ENCODE peak calls at places on chromosomes 3 and 15, in six cellular contexts. One of them, this sample, is unnamed.

GRCh38 chr15:101183226-101183925 is 68.5 kb downstream of the CHSY1 start:
- DNase-seq in adrenal gland: no peak
- DNase-seq in SJSA1: no peak
- DNase-seq in prostate gland: no peak
- DNase-seq in CD4-positive, alpha-beta memory T cell: no peak
- DNase-seq in mesendoderm: no peak
- DNase-seq in this sample: no peak

GRCh38 chr15:87287156-87287555 is 969.4 kb downstream of the NTRK3 start:
- DNase-seq in adrenal gland: no peak
- DNase-seq in SJSA1: peak
- DNase-seq in prostate gland: no peak
- DNase-seq in CD4-positive, alpha-beta memory T cell: no peak
- DNase-seq in mesendoderm: no peak
- DNase-seq in this sample: no peak

GRCh38 chr15:29904731-29905417 is 82.6 kb upstream of the TJP1 start:
- DNase-seq in adrenal gland: no peak
- DNase-seq in SJSA1: no peak
- DNase-seq in prostate gland: no peak
- DNase-seq in CD4-positive, alpha-beta memory T cell: no peak
- DNase-seq in mesendoderm: peak
- DNase-seq in this sample: no peak

GRCh38 chr15:65054333-65055200 is 9.4 kb downstream of the SLC51B start:
- DNase-seq in adrenal gland: peak
- DNase-seq in SJSA1: peak
- DNase-seq in prostate gland: peak
- DNase-seq in CD4-positive, alpha-beta memory T cell: peak
- DNase-seq in mesendoderm: peak
- DNase-seq in this sample: no peak

GRCh38 chr3:101846709-101847108 is 2.6 kb upstream of the NFKBIZ start:
- DNase-seq in adrenal gland: no peak
- DNase-seq in SJSA1: no peak
- DNase-seq in prostate gland: no peak
- DNase-seq in CD4-positive, alpha-beta memory T cell: no peak
- DNase-seq in mesendoderm: no peak
- DNase-seq in this sample: no peak

GRCh38 chr15:62752687-62753517 is 289.6 kb upstream of the TPM1 start:
- DNase-seq in adrenal gland: peak
- DNase-seq in SJSA1: no peak
- DNase-seq in prostate gland: no peak
- DNase-seq in CD4-positive, alpha-beta memory T cell: no peak
- DNase-seq in mesendoderm: no peak
- DNase-seq in this sample: no peak

GRCh38 chr3:71056327-71056726 is 527.2 kb downstream of the FOXP1 start:
- DNase-seq in adrenal gland: no peak
- DNase-seq in SJSA1: no peak
- DNase-seq in prostate gland: no peak
- DNase-seq in CD4-positive, alpha-beta memory T cell: no peak
- DNase-seq in mesendoderm: no peak
- DNase-seq in this sample: no peak

GRCh38 chr3:9817437-9817836 is 7.4 kb downstream of the TTLL3 start:
- DNase-seq in adrenal gland: no peak
- DNase-seq in SJSA1: no peak
- DNase-seq in prostate gland: no peak
- DNase-seq in CD4-positive, alpha-beta memory T cell: no peak
- DNase-seq in mesendoderm: no peak
- DNase-seq in this sample: no peak

GRCh38 chr3:135964160-135964955 is 1.2 kb upstream of the PPP2R3A start:
- DNase-seq in adrenal gland: no peak
- DNase-seq in SJSA1: no peak
- DNase-seq in prostate gland: no peak
- DNase-seq in CD4-positive, alpha-beta memory T cell: no peak
- DNase-seq in mesendoderm: no peak
- DNase-seq in this sample: no peak

GRCh38 chr3:192887047-192887446 is 30.6 kb downstream of the MB21D2 start:
- DNase-seq in adrenal gland: no peak
- DNase-seq in SJSA1: no peak
- DNase-seq in prostate gland: no peak
- DNase-seq in CD4-positive, alpha-beta memory T cell: no peak
- DNase-seq in mesendoderm: peak
- DNase-seq in this sample: no peak

GRCh38 chr15:95450413-95450812 is 880.1 kb upstream of the NR2F2 start:
- DNase-seq in adrenal gland: no peak
- DNase-seq in SJSA1: no peak
- DNase-seq in prostate gland: no peak
- DNase-seq in CD4-positive, alpha-beta memory T cell: no peak
- DNase-seq in mesendoderm: no peak
- DNase-seq in this sample: no peak

GRCh38 chr15:77753238-77753873 is 120.6 kb upstream of the LINGO1 start:
- DNase-seq in adrenal gland: peak
- DNase-seq in SJSA1: no peak
- DNase-seq in prostate gland: no peak
- DNase-seq in CD4-positive, alpha-beta memory T cell: no peak
- DNase-seq in mesendoderm: peak
- DNase-seq in this sample: no peak

GRCh38 chr3:77096966-77097890 is 57.3 kb downstream of the ROBO2 start:
- DNase-seq in adrenal gland: no peak
- DNase-seq in SJSA1: no peak
- DNase-seq in prostate gland: no peak
- DNase-seq in CD4-positive, alpha-beta memory T cell: no peak
- DNase-seq in mesendoderm: no peak
- DNase-seq in this sample: no peak

GRCh38 chr3:10594915-10595314 is 89.5 kb upstream of the ATP2B2 start:
- DNase-seq in adrenal gland: peak
- DNase-seq in SJSA1: peak
- DNase-seq in prostate gland: no peak
- DNase-seq in CD4-positive, alpha-beta memory T cell: peak
- DNase-seq in mesendoderm: peak
- DNase-seq in this sample: peak

DNA sequence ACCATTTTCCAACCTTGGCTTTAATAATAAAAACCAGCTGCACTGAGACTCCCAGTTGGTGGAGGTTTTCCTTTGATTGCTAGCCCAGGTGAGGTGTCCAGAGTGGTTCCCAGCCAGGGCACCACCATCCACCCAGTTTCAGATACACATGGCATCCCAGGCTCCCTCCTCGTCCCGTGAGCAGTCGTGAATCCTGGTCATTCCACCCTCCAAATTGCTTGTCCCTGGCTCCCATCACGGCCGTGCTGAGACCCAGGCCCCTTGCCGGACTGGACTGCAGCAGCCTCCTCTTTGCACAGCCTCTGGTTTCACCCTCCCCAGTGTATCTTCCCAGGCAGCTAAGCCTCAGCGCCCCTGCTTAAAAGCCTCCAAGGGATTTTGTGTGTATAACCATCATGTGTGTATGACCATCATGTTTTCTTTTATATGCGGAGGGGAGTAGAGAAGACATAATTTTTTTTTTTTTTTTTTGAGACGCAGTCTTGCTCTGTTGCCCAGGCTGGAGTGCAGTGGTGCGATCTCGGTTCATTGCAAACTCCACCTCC is 106.3 kb downstream of the ETFA start:
- DNase-seq in adrenal gland: no peak
- DNase-seq in SJSA1: no peak
- DNase-seq in prostate gland: no peak
- DNase-seq in CD4-positive, alpha-beta memory T cell: no peak
- DNase-seq in mesendoderm: no peak
- DNase-seq in this sample: no peak
- H3K27ac ChIP-seq in adrenal gland: no peak
- H3K27ac ChIP-seq in SJSA1: no peak
- H3K27ac ChIP-seq in prostate gland: no peak
- H3K27ac ChIP-seq in CD4-positive, alpha-beta memory T cell: no peak
- H3K27ac ChIP-seq in mesendoderm: no peak
- H3K27ac ChIP-seq in this sample: no peak

DNA sequence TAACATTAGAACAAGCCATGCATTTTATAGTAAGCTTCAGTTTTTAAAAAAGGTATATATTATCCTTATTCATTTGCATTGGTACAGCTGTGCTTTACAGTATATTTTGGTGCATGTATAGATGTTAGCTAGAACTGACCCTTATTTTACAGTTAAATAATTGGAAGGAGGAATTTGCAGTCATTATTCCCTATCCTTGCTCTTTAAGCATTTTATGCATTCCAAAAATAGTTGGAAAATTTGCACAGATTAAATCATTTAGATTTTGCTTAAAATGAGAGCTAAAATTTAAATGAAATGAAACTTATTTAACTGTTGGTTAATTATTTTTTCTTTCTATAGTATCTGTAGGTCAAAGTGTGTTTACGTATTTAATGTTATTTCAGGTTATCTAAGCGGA is 667.1 kb downstream of the NAALADL2 start:
- DNase-seq in adrenal gland: no peak
- DNase-seq in SJSA1: no peak
- DNase-seq in prostate gland: no peak
- DNase-seq in CD4-positive, alpha-beta memory T cell: no peak
- DNase-seq in mesendoderm: peak
- DNase-seq in this sample: no peak
- H3K4me3 ChIP-seq in adrenal gland: peak
- H3K4me3 ChIP-seq in SJSA1: peak
- H3K4me3 ChIP-seq in prostate gland: peak
- H3K4me3 ChIP-seq in CD4-positive, alpha-beta memory T cell: no peak
- H3K4me3 ChIP-seq in mesendoderm: no peak
- H3K4me3 ChIP-seq in this sample: no peak

GRCh38 chr3:149080699-149081091 is 5.6 kb downstream of the HLTF start:
- DNase-seq in adrenal gland: no peak
- DNase-seq in SJSA1: no peak
- DNase-seq in prostate gland: no peak
- DNase-seq in CD4-positive, alpha-beta memory T cell: no peak
- DNase-seq in mesendoderm: no peak
- DNase-seq in this sample: no peak
- H3K27ac ChIP-seq in adrenal gland: no peak
- H3K27ac ChIP-seq in SJSA1: no peak
- H3K27ac ChIP-seq in prostate gland: no peak
- H3K27ac ChIP-seq in CD4-positive, alpha-beta memory T cell: no peak
- H3K27ac ChIP-seq in mesendoderm: no peak
- H3K27ac ChIP-seq in this sample: no peak

GRCh38 chr3:156148946-156149348 is 28.6 kb downstream of the KCNAB1 start:
- DNase-seq in adrenal gland: peak
- DNase-seq in SJSA1: no peak
- DNase-seq in prostate gland: no peak
- DNase-seq in CD4-positive, alpha-beta memory T cell: no peak
- DNase-seq in mesendoderm: no peak
- DNase-seq in this sample: no peak
- H3K4me3 ChIP-seq in adrenal gland: no peak
- H3K4me3 ChIP-seq in SJSA1: no peak
- H3K4me3 ChIP-seq in prostate gland: no peak
- H3K4me3 ChIP-seq in CD4-positive, alpha-beta memory T cell: no peak
- H3K4me3 ChIP-seq in mesendoderm: no peak
- H3K4me3 ChIP-seq in this sample: no peak

DNA sequence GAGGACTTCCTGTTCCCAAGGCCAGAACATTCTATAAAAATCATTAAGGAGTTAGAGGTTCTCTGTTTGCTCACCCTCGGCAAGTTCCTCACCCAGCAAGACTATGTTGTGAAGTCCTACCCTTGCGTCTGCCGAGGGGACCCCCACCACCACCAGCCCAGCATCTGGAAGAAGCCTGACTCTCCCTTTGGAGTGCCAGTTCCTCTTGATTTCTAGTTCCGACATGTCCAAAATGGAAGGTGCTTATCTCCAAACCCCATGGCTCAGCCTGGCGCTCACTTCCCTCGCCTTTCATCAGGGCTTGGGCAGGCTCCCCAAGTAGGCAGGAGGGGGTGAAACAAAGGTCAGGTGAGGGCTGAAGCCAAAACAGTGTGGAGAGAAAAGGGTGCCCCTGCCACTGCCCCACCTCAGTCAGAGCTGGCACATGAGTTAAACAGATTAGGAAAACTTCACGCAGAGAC is 41.1 kb downstream of the BHLHE40 start:
- DNase-seq in adrenal gland: no peak
- DNase-seq in SJSA1: no peak
- DNase-seq in prostate gland: no peak
- DNase-seq in CD4-positive, alpha-beta memory T cell: no peak
- DNase-seq in mesendoderm: no peak
- DNase-seq in this sample: no peak
- H3K27ac ChIP-seq in adrenal gland: no peak
- H3K27ac ChIP-seq in SJSA1: no peak
- H3K27ac ChIP-seq in prostate gland: no peak
- H3K27ac ChIP-seq in CD4-positive, alpha-beta memory T cell: peak
- H3K27ac ChIP-seq in mesendoderm: no peak
- H3K27ac ChIP-seq in this sample: peak

DNA sequence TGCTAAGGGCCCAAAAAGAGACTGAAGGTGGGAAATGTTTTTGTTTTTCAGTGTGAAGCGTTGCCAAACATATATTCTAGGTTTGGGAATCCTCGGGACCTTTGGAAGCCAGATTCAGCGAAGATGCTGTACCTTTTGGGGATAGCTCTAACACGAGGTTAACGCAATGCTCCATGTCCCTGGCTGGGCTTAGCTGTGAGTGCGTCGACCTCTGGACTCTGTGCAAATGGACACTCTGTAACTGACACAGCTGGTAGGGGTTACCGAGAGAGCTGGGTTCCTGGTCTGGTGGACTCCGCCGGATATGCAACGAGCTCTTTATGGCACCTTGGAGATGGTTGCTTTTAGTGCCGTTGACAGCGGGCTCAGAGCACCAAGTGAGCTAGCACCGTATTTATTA is 724 bp upstream of the SH3GL3 start:
- DNase-seq in adrenal gland: no peak
- DNase-seq in SJSA1: no peak
- DNase-seq in prostate gland: no peak
- DNase-seq in CD4-positive, alpha-beta memory T cell: no peak
- DNase-seq in mesendoderm: no peak
- DNase-seq in this sample: no peak
- H3K4me3 ChIP-seq in adrenal gland: no peak
- H3K4me3 ChIP-seq in SJSA1: no peak
- H3K4me3 ChIP-seq in prostate gland: no peak
- H3K4me3 ChIP-seq in CD4-positive, alpha-beta memory T cell: no peak
- H3K4me3 ChIP-seq in mesendoderm: no peak
- H3K4me3 ChIP-seq in this sample: no peak

DNA sequence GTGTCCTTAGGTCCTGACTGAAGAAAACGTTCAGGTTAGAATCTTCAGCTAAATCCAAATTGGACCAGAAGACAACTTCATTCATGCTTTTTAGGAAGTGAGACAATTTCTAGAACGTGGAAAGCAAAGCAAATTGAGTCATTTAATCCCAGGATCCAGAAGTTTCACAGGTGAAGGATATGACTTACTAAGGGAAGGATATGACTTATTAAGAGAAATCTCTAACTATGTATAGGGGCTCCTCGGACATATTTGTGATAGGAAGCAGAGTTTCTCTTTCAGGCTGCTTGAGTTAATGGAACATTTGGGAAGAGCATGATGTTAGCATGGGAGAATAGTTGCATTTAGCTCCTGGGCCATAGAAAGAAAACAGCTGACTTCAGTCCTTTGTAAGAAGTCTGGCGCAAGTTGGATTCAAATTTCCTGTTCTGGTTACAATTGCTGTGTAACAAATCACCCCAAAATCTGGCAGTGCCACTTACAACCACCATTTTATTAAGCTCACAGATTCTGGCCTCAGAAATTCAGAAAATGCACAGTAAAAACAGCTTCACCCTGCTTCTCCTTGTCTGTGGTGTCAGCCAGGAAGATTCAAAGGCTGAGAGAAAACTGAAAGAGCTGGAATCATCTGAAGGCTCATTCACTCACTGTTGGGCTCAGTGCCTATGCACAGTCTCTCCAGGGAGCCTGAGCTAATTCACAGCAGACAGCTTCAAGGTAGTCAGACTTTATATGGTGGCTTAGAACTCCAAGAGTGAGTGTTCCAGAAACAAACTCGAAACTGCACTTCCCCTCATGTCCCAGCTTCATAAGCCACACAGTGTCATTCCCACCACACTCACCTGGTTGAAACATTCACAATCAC is 16.3 kb upstream of the PLOD2 start:
- DNase-seq in adrenal gland: no peak
- DNase-seq in SJSA1: no peak
- DNase-seq in prostate gland: no peak
- DNase-seq in CD4-positive, alpha-beta memory T cell: no peak
- DNase-seq in mesendoderm: no peak
- DNase-seq in this sample: no peak
- H3K27ac ChIP-seq in adrenal gland: no peak
- H3K27ac ChIP-seq in SJSA1: no peak
- H3K27ac ChIP-seq in prostate gland: no peak
- H3K27ac ChIP-seq in CD4-positive, alpha-beta memory T cell: no peak
- H3K27ac ChIP-seq in mesendoderm: no peak
- H3K27ac ChIP-seq in this sample: no peak